ENCODE peak calls at places on chromosomes 1 and 21, in ten cellular contexts. V, X, Y, I, M, B, E, J, F and L are unnamed samples.

GRCh38 chr1:84103197-84103992 is 40.7 kb upstream of the PRKACB start:
- DNase-seq in M (peak; percentile 41), X (peak; percentile 75), V (no peak), B (peak; percentile 76), E (peak; percentile 61), J (no peak), F (peak; percentile 39), Y (peak; percentile 82), I (no peak), L (peak; percentile 40)

GRCh38 chr1:7521803-7522202 is 249.3 kb upstream of the VAMP3 start:
- DNase-seq in F (no peak), I (no peak), V (no peak), Y (no peak), E (no peak), M (no peak), X (no peak), J (peak; percentile 16), B (no peak), L (no peak)

GRCh38 chr1:36989260-36989659 is 45.1 kb downstream of the GRIK3 start:
- DNase-seq in I (no peak), J (no peak), V (no peak), B (no peak), M (peak; percentile 17), E (peak; percentile 31), X (peak; percentile 20), Y (no peak), F (no peak), L (peak; percentile 90)

GRCh38 chr1:23423415-23424170 is 955 bp downstream of the TCEA3 start:
- DNase-seq in J (no peak), F (peak; percentile 88), E (peak; percentile 83), M (peak; percentile 56), Y (no peak), V (peak; percentile 81), I (no peak), B (no peak), X (peak; percentile 78), L (no peak)

GRCh38 chr1:46520063-46520911 is 30.7 kb downstream of the DMBX1 start:
- DNase-seq in M (no peak), X (no peak), J (peak; percentile 56), E (no peak), F (no peak), I (no peak), V (no peak), B (no peak), Y (peak; percentile 66), L (no peak)

GRCh38 chr21:38377165-38378093 is 120.6 kb downstream of the KCNJ15 start:
- DNase-seq in I (peak; percentile 29), Y (no peak), B (peak; percentile 42), J (no peak), F (no peak), M (no peak), X (no peak), V (no peak), E (no peak), L (no peak)

GRCh38 chr1:1627261-1627841 is 4.6 kb upstream of the MMP23B start:
- DNase-seq in E (peak; percentile 32), F (peak; percentile 88), M (no peak), Y (no peak), I (no peak), X (no peak), J (peak; percentile 76), B (no peak), V (peak; percentile 70), L (no peak)

GRCh38 chr1:162497723-162498441 is at the start of gene UHMK1:
- DNase-seq in E (peak; percentile 85), F (peak; percentile 92), M (peak; percentile 85), V (peak; percentile 91), B (peak; percentile 93), Y (peak; percentile 92), I (peak; percentile 98), J (peak; percentile 95), X (peak; percentile 94), L (peak; percentile 96)

GRCh38 chr1:29256979-29257804 is 20.9 kb downstream of the PTPRU start:
- DNase-seq in V (no peak), I (no peak), X (no peak), Y (peak; percentile 33), M (peak; percentile 26), B (peak; percentile 34), F (no peak), E (peak; percentile 50), J (peak; percentile 20), L (no peak)

GRCh38 chr21:39885119-39885848 is 18.0 kb downstream of the PCP4 start:
- DNase-seq in E (no peak), M (peak; percentile 37), Y (no peak), X (peak; percentile 22), J (no peak), V (no peak), I (no peak), F (peak; percentile 24), B (peak; percentile 39), L (peak; percentile 46)

GRCh38 chr1:109309347-109309746 is 2.5 kb upstream of the MYBPHL start:
- DNase-seq in I (no peak), B (no peak), V (no peak), Y (no peak), F (no peak), E (no peak), J (no peak), M (no peak), X (no peak), L (no peak)

GRCh38 chr1:159008744-159009188 is 941 bp upstream of the IFI16 start:
- DNase-seq in X (no peak), I (no peak), J (peak; percentile 76), B (peak; percentile 84), M (no peak), Y (no peak), V (no peak), E (no peak), F (peak; percentile 49), L (no peak)

GRCh38 chr1:207917086-207917485 is 6.2 kb upstream of the CD34 start:
- DNase-seq in E (no peak), B (no peak), V (no peak), I (peak; percentile 86), Y (no peak), M (no peak), J (no peak), X (no peak), F (no peak), L (peak; percentile 39)

GRCh38 chr1:217369271-217369981 is 261.5 kb downstream of the GPATCH2 start:
- DNase-seq in V (no peak), Y (no peak), I (peak; percentile 10), B (no peak), J (no peak), F (no peak), X (no peak), E (no peak), M (no peak), L (no peak)

GRCh38 chr1:47578862-47579419 is 141.1 kb downstream of the FOXD2 start:
- DNase-seq in I (no peak), B (no peak), M (no peak), X (no peak), V (no peak), J (peak; percentile 10), Y (no peak), F (no peak), E (no peak), L (no peak)

DNA sequence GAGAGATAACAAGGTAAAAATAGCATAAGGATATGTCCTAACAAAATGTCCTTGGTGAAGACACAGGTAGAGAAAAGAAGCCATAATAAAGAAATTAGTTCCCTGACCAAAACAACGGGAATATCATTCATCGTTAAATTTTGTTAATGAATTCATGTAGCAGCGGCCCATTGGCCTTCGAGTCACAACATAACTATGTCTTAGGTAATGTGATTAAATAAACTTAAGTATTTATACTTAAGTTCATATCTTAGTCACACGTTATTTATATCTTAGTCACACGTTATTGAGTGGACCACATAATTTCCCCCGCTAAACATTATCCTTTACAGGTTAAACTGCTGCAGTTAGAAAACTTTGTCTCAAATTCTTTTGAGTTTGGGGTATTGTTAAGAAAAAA is 1.2 kb downstream of the NEXN start:
- DNase-seq in J (no peak), E (no peak), X (no peak), M (no peak), I (no peak), B (no peak), Y (peak; percentile 12), F (no peak), V (no peak), L (no peak)
- TF ChIP-seq POLR2A in J (no peak), E (no peak), X (no peak), M (no peak), I (no peak), B (no peak), Y (no peak), F (no peak), V (no peak), L (no peak)

DNA sequence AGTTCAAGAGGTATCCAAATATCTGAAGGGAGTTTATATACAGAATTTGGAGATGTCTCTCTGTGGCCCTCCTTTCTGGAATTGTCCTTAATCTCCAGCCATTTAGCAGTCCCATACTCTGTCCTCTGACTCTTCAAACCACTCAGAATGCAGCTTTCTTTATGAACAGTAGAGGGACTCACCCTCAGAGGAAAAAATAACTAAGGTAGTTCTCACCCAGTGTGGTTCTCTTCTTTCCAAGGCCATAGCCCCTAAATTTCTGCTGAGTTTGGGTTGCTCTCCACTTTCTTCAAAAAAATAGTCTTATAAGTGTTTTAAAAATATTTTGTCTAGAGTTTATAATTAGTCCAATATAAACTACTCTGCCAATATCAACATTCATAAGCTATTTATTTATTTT is 369.7 kb downstream of the MATN1 start:
- DNase-seq in V (no peak), Y (no peak), J (no peak), I (no peak), M (no peak), E (no peak), F (no peak), B (no peak), X (no peak), L (no peak)
- TF ChIP-seq CTCF in V (no peak), Y (no peak), J (no peak), I (no peak), M (no peak), E (no peak), F (no peak), B (peak; percentile 27), X (no peak), L (peak; percentile 34)

DNA sequence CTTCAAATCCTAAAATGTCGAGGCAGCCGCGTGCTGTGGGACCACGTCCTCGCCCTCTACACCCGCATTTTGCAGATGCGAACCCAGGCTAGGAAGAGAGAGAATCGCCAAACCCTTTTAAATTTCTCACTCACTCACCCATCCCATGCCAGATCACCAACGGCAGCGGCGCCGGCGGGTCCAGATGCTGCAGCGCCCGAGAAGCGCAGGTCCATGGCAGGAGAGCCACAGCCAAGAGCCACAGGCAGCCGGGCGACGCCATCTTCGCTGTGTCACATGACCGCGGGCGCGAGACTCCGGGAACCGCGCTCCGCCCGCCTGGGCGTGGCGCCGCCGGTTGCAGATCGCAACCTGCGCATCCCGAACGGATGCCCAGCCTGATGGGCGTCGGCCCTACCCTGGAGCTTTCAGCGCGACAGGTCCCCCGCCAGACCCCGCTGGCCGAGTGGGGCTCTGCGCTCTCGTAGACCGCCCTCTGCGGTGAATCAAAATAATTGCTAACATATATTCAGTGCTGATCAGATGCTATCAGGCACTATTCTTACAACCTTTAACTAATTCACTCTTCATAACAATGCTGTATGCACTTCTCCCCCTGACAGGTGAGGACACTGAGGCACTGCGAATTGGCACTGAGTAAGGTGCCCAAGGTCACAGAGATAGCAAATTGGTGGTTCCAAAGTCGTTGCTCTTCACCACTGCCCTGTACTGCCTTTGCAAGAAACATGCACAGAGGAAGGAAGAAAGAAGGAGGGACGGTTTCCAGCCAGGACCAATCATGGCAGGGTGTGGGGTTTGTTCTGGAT is at the start of gene PPT1:
- DNase-seq in E (peak; percentile 70), V (peak; percentile 79), B (peak; percentile 79), Y (peak; percentile 71), F (peak; percentile 82), I (peak; percentile 94), M (peak; percentile 75), X (peak; percentile 78), J (peak; percentile 96), L (peak; percentile 88)
- TF ChIP-seq POLR2A in E (no peak), V (no peak), B (peak; percentile 51), Y (peak; percentile 77), F (peak; percentile 19), I (peak; percentile 14), M (peak; percentile 37), X (peak; percentile 44), J (no peak), L (no peak)

GRCh38 chr1:40808444-40808843 is 24.9 kb downstream of the KCNQ4 start:
- DNase-seq in I (no peak), Y (no peak), J (no peak), B (no peak), F (no peak), M (no peak), V (no peak), E (no peak), X (no peak), L (no peak)
- TF ChIP-seq CTCF in I (no peak), Y (no peak), J (no peak), B (no peak), F (no peak), M (no peak), V (no peak), E (no peak), X (no peak), L (no peak)